ENCODE peak calls at places on chromosomes 12 and 14, in five cellular contexts. N, W, L, R and M are unnamed samples.

GRCh38 chr14:103308717-103309616 is 25.1 kb upstream of the EIF5 start:
- DNase-seq in W (no peak), L (no peak), R (no peak), N (no peak), M (no peak)

GRCh38 chr12:49370539-49370938 is 3.3 kb downstream of the SPATS2 start:
- DNase-seq in L (no peak), N (no peak), R (no peak), W (no peak), M (no peak)

GRCh38 chr14:21723431-21724045 is 49.9 kb upstream of the OR4E1 start:
- DNase-seq in W (no peak), L (no peak), N (no peak), R (no peak), M (peak; percentile 15)

GRCh38 chr14:101960225-101960624 is 4.1 kb upstream of the DYNC1H1 start:
- DNase-seq in W (peak; percentile 42), R (no peak), L (no peak), N (no peak), M (peak; percentile 32)

GRCh38 chr14:68160269-68160668 is 340.7 kb downstream of the RAD51B start:
- DNase-seq in R (no peak), L (no peak), N (no peak), W (no peak), M (no peak)

GRCh38 chr14:59251811-59252771 is 63.6 kb downstream of the DAAM1 start:
- DNase-seq in W (no peak), N (no peak), R (no peak), L (peak; percentile 89), M (no peak)

GRCh38 chr12:114935658-114936057 is 251.7 kb upstream of the TBX3 start:
- DNase-seq in L (no peak), R (no peak), N (no peak), W (peak; percentile 48), M (peak; percentile 28)

GRCh38 chr12:19778822-19779221 is 339.5 kb downstream of the AEBP2 start:
- DNase-seq in L (no peak), R (no peak), W (no peak), N (no peak), M (no peak)

GRCh38 chr12:21828779-21829178 is 54.3 kb upstream of the KCNJ8 start:
- DNase-seq in N (no peak), R (peak; percentile 85), W (peak; percentile 73), L (peak; percentile 68), M (peak; percentile 92)

GRCh38 chr12:14408208-14408607 is 42.7 kb downstream of the ATF7IP start:
- DNase-seq in L (peak; percentile 40), W (no peak), N (no peak), R (peak; percentile 71), M (peak; percentile 59)
- H3K4me3 ChIP-seq in L (no peak overlapping the region), W (no peak overlapping the region), N (no peak overlapping the region), R (no peak overlapping the region), M (no peak overlapping the region)

GRCh38 chr12:94143444-94143843 is 4.9 kb upstream of the PLXNC1 start:
- DNase-seq in R (no peak), W (no peak), L (no peak), N (no peak), M (no peak)

GRCh38 chr12:94141892-94142291 is 6.5 kb upstream of the PLXNC1 start:
- DNase-seq in N (no peak), R (no peak), L (no peak), W (no peak), M (no peak)

GRCh38 chr12:94140556-94140955 is 7.8 kb upstream of the PLXNC1 start:
- DNase-seq in R (no peak), L (peak; percentile 11), N (peak; percentile 23), W (no peak), M (peak; percentile 30)

GRCh38 chr12:94141004-94141764 is 7.2 kb upstream of the PLXNC1 start:
- DNase-seq in W (no peak), N (no peak), R (no peak), L (no peak), M (no peak)

DNA sequence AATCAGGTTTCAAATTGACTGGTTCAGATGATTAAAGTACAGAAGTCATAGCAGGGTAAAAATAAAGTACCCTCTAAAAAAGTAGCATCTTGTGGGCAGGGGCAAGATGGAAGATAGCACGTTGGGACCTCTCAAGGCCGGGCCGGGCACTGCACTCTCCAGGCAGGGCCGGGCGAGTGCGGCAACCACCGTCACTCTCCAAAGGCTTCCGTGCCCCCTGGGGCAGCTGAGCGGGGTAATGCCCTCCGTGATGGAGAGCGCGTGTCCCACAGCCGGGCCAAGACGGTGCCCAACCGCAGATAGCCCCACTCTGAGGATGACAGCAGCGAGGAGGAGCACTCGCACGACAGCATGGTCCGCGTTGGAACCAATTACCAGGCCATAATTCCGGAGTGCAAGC is 8.6 kb upstream of the PLXNC1 start:
- DNase-seq in N (no peak), L (no peak), W (no peak), R (no peak), M (no peak)
- TF ChIP-seq CTCF in N (no peak), L (no peak), W (no peak), R (no peak), M (no peak)

GRCh38 chr14:54725998-54726397 is 159.1 kb downstream of the SAMD4A start:
- DNase-seq in R (no peak), N (no peak), W (no peak), L (no peak), M (no peak)

GRCh38 chr14:54728700-54729527 is 162.0 kb downstream of the SAMD4A start:
- DNase-seq in L (peak; percentile 57), W (no peak), R (peak; percentile 20), N (no peak), M (peak; percentile 47)

GRCh38 chr14:54730156-54730961 is 163.4 kb downstream of the SAMD4A start:
- DNase-seq in N (no peak), L (peak; percentile 98), R (peak; percentile 72), W (no peak), M (peak; percentile 98)

GRCh38 chr14:54724772-54725325 is 157.9 kb downstream of the SAMD4A start:
- DNase-seq in R (peak; percentile 30), N (no peak), W (no peak), L (no peak), M (no peak)

GRCh38 chr14:54727929-54728328 is 161.0 kb downstream of the SAMD4A start:
- DNase-seq in L (peak; percentile 86), N (no peak), W (peak; percentile 59), R (peak; percentile 63), M (peak; percentile 61)
- H3K4me3 ChIP-seq in L (peak overlapping the region; percentile 48), N (no peak overlapping the region), W (no peak overlapping the region), R (no peak overlapping the region), M (no peak overlapping the region)

DNA sequence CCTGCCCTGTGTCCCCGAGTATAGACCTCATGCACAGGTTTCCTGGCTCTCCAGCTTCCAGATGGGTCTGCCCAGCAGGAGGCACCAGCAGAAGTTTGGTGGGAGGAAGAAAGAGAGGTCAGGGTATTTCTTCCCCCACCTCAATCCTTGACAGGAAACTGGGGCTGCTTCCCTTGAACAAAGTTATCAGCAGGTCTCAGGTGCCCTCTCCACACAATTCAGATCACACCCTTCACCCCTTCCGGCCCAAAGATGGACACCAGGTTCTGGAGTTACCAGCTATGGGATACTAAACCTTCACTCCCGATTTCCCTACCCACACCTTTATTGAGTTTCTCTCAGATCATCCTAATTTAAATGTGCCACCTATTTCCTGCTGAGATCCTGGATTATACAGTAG is 1.2 kb downstream of the SART3 start:
- DNase-seq in R (no peak), N (no peak), L (no peak), W (no peak), M (no peak)
- TF ChIP-seq CTCF in R (no peak), N (no peak), L (no peak), W (no peak), M (no peak)

GRCh38 chr12:120447992-120448391 is 1.7 kb downstream of the GATC start:
- DNase-seq in N (no peak), W (no peak), L (no peak), R (no peak), M (no peak)
- H3K4me3 ChIP-seq in N (no peak overlapping the region), W (no peak overlapping the region), L (no peak overlapping the region), R (no peak overlapping the region), M (no peak overlapping the region)

DNA sequence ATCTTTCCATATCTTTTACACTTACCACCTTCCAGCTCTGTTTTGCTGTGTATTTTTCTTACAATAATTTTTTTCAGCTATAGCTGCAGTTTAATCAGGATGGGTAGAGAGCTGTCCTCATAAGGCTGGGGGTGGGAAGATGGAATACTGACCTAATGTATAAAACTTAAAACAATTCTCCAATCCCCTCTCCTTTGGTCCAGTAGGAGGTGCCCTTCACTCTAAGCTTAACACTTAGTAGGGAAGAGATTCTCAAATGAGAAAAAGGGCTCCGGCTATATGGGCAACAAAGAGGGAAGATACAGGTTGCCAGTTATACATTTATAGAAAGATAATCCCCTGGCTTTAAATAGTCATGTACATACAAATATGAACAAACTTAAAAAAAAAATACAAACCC is 2.8 kb downstream of the ORMDL2 start:
- DNase-seq in L (no peak), W (no peak), R (peak; percentile 39), N (no peak), M (peak; percentile 51)
- TF ChIP-seq CTCF in L (peak; percentile 36), W (peak; percentile 10), R (peak; percentile 20), N (no peak), M (peak; percentile 43)